ENCODE peak calls at places on chromosomes 13 and 19, in five cellular contexts. X is testis, E is fibroblast of mammary gland, F is AG04450, Q is epithelial cell of esophagus. V is an unnamed sample.

GRCh38 chr13:26017196-26017921 is 34.5 kb downstream of the SHISA2 start:
- DNase-seq in X (peak), E (no peak), F (no peak), Q (no peak), V (no peak)

GRCh38 chr19:29596080-29596479 is 10.0 kb upstream of the POP4 start:
- DNase-seq in X (no peak), E (no peak), F (no peak), Q (no peak), V (no peak)

GRCh38 chr13:23470706-23471610 is 37.5 kb upstream of the SACS start:
- DNase-seq in X (no peak), E (no peak), F (no peak), Q (no peak), V (peak)

GRCh38 chr19:18274776-18275356 is 614 bp upstream of the IQCN start:
- DNase-seq in X (peak), E (peak), F (no peak), Q (peak), V (peak)

GRCh38 chr13:43815204-43815603 is 28.4 kb upstream of the ENOX1 start:
- DNase-seq in X (peak), E (peak), F (peak), Q (no peak), V (no peak)

GRCh38 chr19:42229263-42229854 is 9.2 kb downstream of the ZNF526 start:
- DNase-seq in X (no peak), E (no peak), F (no peak), Q (no peak), V (no peak)

GRCh38 chr19:14440049-14440448 is 6.9 kb downstream of the PKN1 start:
- DNase-seq in X (peak), E (no peak), F (no peak), Q (no peak), V (no peak)

GRCh38 chr19:45264781-45265317 is 13.8 kb downstream of the MARK4 start:
- DNase-seq in X (no peak), E (no peak), F (no peak), Q (no peak), V (no peak)

GRCh38 chr13:30113983-30114491 is 193.3 kb downstream of the KATNAL1 start:
- DNase-seq in X (peak), E (no peak), F (no peak), Q (no peak), V (no peak)

GRCh38 chr19:18789422-18789832 is 1.7 kb downstream of the COMP start:
- DNase-seq in X (no peak), E (no peak), F (no peak), Q (no peak), V (no peak)

GRCh38 chr13:31767175-31767900 is 28.0 kb downstream of the RXFP2 start:
- DNase-seq in X (no peak), E (peak), F (peak), Q (peak), V (no peak)

GRCh38 chr19:289651-290538 is 1.3 kb downstream of the PLPP2 start:
- DNase-seq in X (peak), E (peak), F (no peak), Q (peak), V (peak)

GRCh38 chr19:33047422-33047821 is 17.3 kb downstream of the RHPN2 start:
- DNase-seq in X (no peak), E (no peak), F (no peak), Q (peak), V (no peak)

GRCh38 chr19:32649751-32650150 is 25.2 kb downstream of the ANKRD27 start:
- DNase-seq in X (no peak), E (no peak), F (no peak), Q (no peak), V (no peak)

GRCh38 chr19:29860492-29860891 is 48.7 kb downstream of the CCNE1 start:
- DNase-seq in X (no peak), E (no peak), F (no peak), Q (no peak), V (no peak)

GRCh38 chr19:45146716-45147337 is 14.0 kb downstream of the NKPD1 start:
- DNase-seq in X (no peak), E (no peak), F (no peak), Q (no peak), V (no peak)

GRCh38 chr13:109276261-109276660 is 510.1 kb downstream of the IRS2 start:
- DNase-seq in X (no peak), E (no peak), F (no peak), Q (peak), V (no peak)

GRCh38 chr13:31773538-31773937 is 34.2 kb downstream of the RXFP2 start:
- DNase-seq in X (no peak), E (peak), F (no peak), Q (peak), V (no peak)

GRCh38 chr13:48542581-48543341 is 9.9 kb upstream of the RCBTB2 start:
- DNase-seq in X (peak), E (peak), F (no peak), Q (no peak), V (no peak)

GRCh38 chr13:19959831-19960672 is 1.5 kb downstream of the ZMYM2 start:
- DNase-seq in X (peak), E (peak), F (peak), Q (peak), V (peak)

GRCh38 chr13:79459906-79460305 is 21.0 kb upstream of the NDFIP2 start:
- DNase-seq in X (no peak), E (no peak), F (no peak), Q (peak), V (no peak)

GRCh38 chr19:10514211-10515145 is 2.8 kb downstream of the S1PR5 start:
- DNase-seq in X (no peak), E (no peak), F (no peak), Q (no peak), V (no peak)

GRCh38 chr19:35935911-35936737 is at the start of gene LRFN3:
- DNase-seq in X (peak), E (peak), F (no peak), Q (peak), V (peak)

DNA sequence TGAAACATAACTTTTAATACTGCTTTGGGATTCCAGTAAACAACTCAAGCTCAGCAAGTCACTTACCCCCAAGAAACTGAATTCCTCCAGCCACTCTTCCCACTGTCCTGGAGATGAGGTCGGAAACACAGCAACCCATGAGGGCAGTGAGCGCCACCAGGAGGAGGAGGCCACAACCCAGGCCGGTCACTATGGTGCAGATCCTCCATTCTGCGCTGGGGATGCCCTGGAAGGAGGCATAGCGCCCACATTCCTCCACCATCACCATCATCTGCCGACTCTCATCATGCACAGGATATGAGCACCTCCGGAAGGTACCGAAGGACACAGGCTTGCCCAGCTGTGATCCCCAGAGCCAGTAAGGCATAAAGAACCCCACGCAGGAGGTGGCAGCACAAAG is 2.2 kb downstream of the LHFPL6 start:
- DNase-seq in X (no peak), E (peak), F (no peak), Q (no peak), V (no peak)
- TF ChIP-seq CTCF in X (no peak), E (peak), F (peak), Q (no peak), V (no peak)

GRCh38 chr13:40152145-40152544 is 496.7 kb downstream of the COG6 start:
- DNase-seq in X (no peak), E (peak), F (peak), Q (peak), V (no peak)
- TF ChIP-seq CTCF in X (no peak), E (peak), F (no peak), Q (peak), V (no peak)

GRCh38 chr13:113781571-113781970 is 22.5 kb downstream of the TMEM255B start:
- DNase-seq in X (no peak), E (no peak), F (no peak), Q (peak), V (no peak)
- TF ChIP-seq CTCF in X (no peak), E (peak), F (no peak), Q (no peak), V (no peak)

GRCh38 chr19:13429563-13429962 is 76.7 kb downstream of the CACNA1A start:
- DNase-seq in X (no peak), E (no peak), F (no peak), Q (no peak), V (no peak)

GRCh38 chr19:13425151-13425550 is 81.1 kb downstream of the CACNA1A start:
- DNase-seq in X (no peak), E (no peak), F (no peak), Q (no peak), V (no peak)

GRCh38 chr19:13430790-13431582 is 75.3 kb downstream of the CACNA1A start:
- DNase-seq in X (peak), E (peak), F (peak), Q (peak), V (no peak)

GRCh38 chr19:13427273-13428051 is 78.8 kb downstream of the CACNA1A start:
- DNase-seq in X (no peak), E (no peak), F (no peak), Q (no peak), V (no peak)

DNA sequence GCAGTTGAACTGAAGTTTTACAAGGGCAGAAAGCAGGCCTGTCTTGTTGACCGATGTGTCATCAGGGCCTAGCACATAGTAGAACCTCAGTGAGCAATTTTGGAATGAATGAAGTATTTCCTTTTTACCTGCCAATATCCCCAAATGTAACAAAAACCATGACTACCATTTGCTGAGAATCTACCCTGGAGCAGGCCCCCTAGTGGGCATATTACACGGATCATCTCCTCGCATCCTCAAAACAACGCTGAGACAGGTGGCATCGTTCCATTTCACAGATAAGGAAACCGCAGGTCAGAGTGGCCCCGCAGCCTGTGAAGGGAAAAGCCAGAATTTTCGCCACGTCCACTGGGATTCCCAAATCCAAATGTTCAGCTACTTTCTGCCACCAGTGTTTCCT is 77.9 kb downstream of the CACNA1A start:
- DNase-seq in X (no peak), E (peak), F (peak), Q (peak), V (no peak)
- TF ChIP-seq CTCF in X (peak), E (peak), F (peak), Q (peak), V (peak)

GRCh38 chr13:33610471-33611015 is 207.4 kb upstream of the RFC3 start:
- DNase-seq in X (peak), E (no peak), F (no peak), Q (peak), V (no peak)
- TF ChIP-seq CTCF in X (no peak), E (no peak), F (no peak), Q (no peak), V (no peak)

DNA sequence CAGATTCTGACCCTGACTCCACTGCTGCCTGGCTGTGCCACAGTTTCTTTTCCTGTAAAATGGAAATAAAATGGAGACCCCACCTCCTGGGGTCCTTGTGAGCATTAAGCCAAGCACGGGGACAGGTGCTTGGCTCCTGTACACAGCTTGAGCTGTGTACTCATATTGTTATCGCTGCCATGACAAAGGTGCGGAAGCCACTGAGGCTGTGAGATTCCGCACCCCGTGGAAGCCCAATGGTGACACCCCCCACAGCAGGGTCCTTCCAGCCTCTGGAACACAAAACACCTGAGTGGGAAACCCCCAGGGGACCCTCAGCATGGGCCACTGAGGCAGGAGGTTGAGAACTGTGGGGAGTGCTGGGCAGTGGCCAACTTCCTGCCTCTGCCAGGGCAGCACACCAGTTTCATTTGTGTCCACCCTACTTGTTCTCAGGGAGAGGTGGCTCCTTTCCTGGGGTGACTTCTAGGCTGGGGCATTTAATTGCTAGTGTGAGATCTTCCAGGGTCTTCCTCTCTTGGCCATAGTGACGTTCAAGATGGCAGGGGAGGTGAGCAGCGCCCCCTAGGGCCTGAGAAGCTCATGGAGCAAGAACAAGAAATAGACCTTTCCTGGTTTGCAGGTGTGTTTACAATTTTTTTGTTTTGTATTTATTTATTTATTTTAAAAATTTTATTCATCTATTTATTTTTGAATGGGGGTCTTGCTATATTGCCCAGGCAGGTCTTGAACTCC is 5.4 kb upstream of the JSRP1 start:
- DNase-seq in X (no peak), E (peak), F (no peak), Q (peak), V (no peak)
- TF ChIP-seq CTCF in X (peak), E (peak), F (peak), Q (peak), V (peak)

GRCh38 chr19:50418186-50419021 is at the start of gene SPIB:
- DNase-seq in X (no peak), E (no peak), F (no peak), Q (no peak), V (no peak)
- TF ChIP-seq CTCF in X (no peak), E (no peak), F (no peak), Q (no peak), V (no peak)

DNA sequence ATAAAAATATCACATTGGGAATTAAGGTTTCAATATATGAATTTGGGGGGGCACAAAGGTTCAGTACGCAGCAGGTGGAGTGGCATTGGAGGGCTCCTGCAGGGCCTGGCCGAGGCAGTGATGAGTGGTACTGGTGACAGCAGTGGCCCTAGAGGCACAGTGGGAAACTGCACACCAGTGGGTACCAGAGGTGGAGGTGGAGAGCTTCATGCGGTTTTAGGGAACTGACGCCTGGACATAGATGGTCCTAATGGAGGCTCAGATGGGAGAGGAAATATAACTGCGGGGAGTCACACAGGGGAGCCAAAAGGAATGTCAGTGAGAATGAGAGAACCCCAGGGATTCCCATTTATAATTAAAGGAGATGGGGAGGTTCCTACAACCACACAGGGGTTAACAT is 156.2 kb downstream of the COG6 start:
- DNase-seq in X (no peak), E (no peak), F (no peak), Q (no peak), V (no peak)
- TF ChIP-seq CTCF in X (no peak), E (no peak), F (no peak), Q (no peak), V (no peak)

GRCh38 chr13:21673592-21674270 is 2.9 kb downstream of the FGF9 start:
- DNase-seq in X (peak), E (no peak), F (no peak), Q (peak), V (no peak)
- TF ChIP-seq CTCF in X (no peak), E (no peak), F (no peak), Q (peak), V (no peak)

V was measured in LNCaP clone FGC.